ENCODE peak calls at places on chromosomes 4 and X, in five cellular contexts. X is BJ, B is cardiac muscle cell, Q is left ventricle myocardium inferior, K is astrocyte of the spinal cord. N is an unnamed sample.

GRCh38 chrX:124720532-124720931 is 374.2 kb downstream of the SH2D1A start:
- DNase-seq in X (no peak), B (no peak), Q (no peak), K (no peak), N (no peak)

GRCh38 chr4:186946682-186947294 is 223.1 kb upstream of the FAT1 start:
- DNase-seq in X (no peak), B (peak; percentile 32), Q (no peak), K (peak; percentile 51), N (peak; percentile 14)

GRCh38 chrX:149982310-149982709 is 44.0 kb upstream of the EOLA2 start:
- DNase-seq in X (no peak), B (no peak), Q (no peak), K (no peak), N (no peak)

GRCh38 chrX:128816919-128817318 is 706.4 kb downstream of the SMARCA1 start:
- DNase-seq in X (no peak), B (no peak), Q (no peak), K (no peak), N (no peak)

GRCh38 chrX:37825225-37825842 is 22.0 kb downstream of the DYNLT3 start:
- DNase-seq in X (no peak), B (peak; percentile 51), Q (no peak), K (peak; percentile 43), N (peak; percentile 45)

GRCh38 chr4:77959566-77960338 is 97.1 kb downstream of the MRPL1 start:
- DNase-seq in X (no peak), B (peak; percentile 80), Q (no peak), K (peak; percentile 63), N (peak; percentile 81)

GRCh38 chr4:88786011-88786410 is 88.4 kb upstream of the NAP1L5 start:
- DNase-seq in X (no peak), B (no peak), Q (no peak), K (no peak), N (no peak)

GRCh38 chr4:3291411-3291968 is 1.3 kb upstream of the RGS12 start:
- DNase-seq in X (no peak), B (no peak), Q (no peak), K (no peak), N (no peak)

GRCh38 chr4:147570616-147571015 is 46.6 kb upstream of the TMEM184C start:
- DNase-seq in X (no peak), B (peak; percentile 46), Q (no peak), K (peak; percentile 36), N (peak; percentile 63)

GRCh38 chr4:87848622-87849351 is 16.0 kb downstream of the MEPE start:
- DNase-seq in X (no peak), B (peak; percentile 79), Q (peak; percentile 15), K (peak; percentile 66), N (peak; percentile 84)

GRCh38 chr4:57191523-57192034 is 81.4 kb upstream of the IGFBP7 start:
- DNase-seq in X (no peak), B (peak; percentile 29), Q (no peak), K (peak; percentile 29), N (no peak)

GRCh38 chr4:110160616-110161015 is 37.8 kb downstream of the ELOVL6 start:
- DNase-seq in X (no peak), B (peak; percentile 15), Q (no peak), K (no peak), N (no peak)

GRCh38 chr4:110165382-110166285 is 32.8 kb downstream of the ELOVL6 start:
- DNase-seq in X (peak; percentile 19), B (peak; percentile 42), Q (no peak), K (peak; percentile 66), N (peak; percentile 84)

GRCh38 chr4:110163327-110164070 is 34.9 kb downstream of the ELOVL6 start:
- DNase-seq in X (peak; percentile 39), B (peak; percentile 67), Q (no peak), K (peak; percentile 72), N (peak; percentile 73)

GRCh38 chr4:110164856-110165255 is 33.6 kb downstream of the ELOVL6 start:
- DNase-seq in X (no peak), B (no peak), Q (no peak), K (no peak), N (no peak)

GRCh38 chr4:110164251-110164650 is 34.2 kb downstream of the ELOVL6 start:
- DNase-seq in X (no peak), B (peak; percentile 12), Q (no peak), K (peak; percentile 37), N (peak; percentile 79)
- H3K4me3 ChIP-seq in X (no peak overlapping the region), B (no peak overlapping the region), Q (no peak overlapping the region), K (no peak overlapping the region), N (no peak overlapping the region)

GRCh38 chr4:176193898-176194297 is 1.5 kb downstream of the SPATA4 start:
- DNase-seq in X (peak; percentile 41), B (peak; percentile 21), Q (no peak), K (peak; percentile 67), N (no peak)

GRCh38 chr4:176193126-176193525 is 2.3 kb downstream of the SPATA4 start:
- DNase-seq in X (no peak), B (peak; percentile 38), Q (no peak), K (peak; percentile 27), N (peak; percentile 64)

GRCh38 chr4:176188654-176189053 is 6.7 kb downstream of the SPATA4 start:
- DNase-seq in X (no peak), B (no peak), Q (no peak), K (no peak), N (no peak)

GRCh38 chr4:176189891-176190795 is 5.2 kb downstream of the SPATA4 start:
- DNase-seq in X (no peak), B (no peak), Q (no peak), K (peak; percentile 3), N (no peak)

GRCh38 chr4:176191974-176192373 is 3.4 kb downstream of the SPATA4 start:
- DNase-seq in X (no peak), B (no peak), Q (no peak), K (peak; percentile 14), N (peak; percentile 59)
- TF ChIP-seq CTCF in X (no peak), B (no peak), Q (no peak), K (no peak), N (no peak)

GRCh38 chr4:85886665-85887064 is 411.7 kb downstream of the ARHGAP24 start:
- DNase-seq in X (no peak), B (no peak), Q (no peak), K (no peak), N (no peak)
- H3K4me3 ChIP-seq in X (no peak overlapping the region), B (no peak overlapping the region), Q (no peak overlapping the region), K (no peak overlapping the region), N (no peak overlapping the region)

GRCh38 chr4:54187148-54187547 is 41.9 kb upstream of the PDGFRA start:
- DNase-seq in X (no peak), B (peak; percentile 51), Q (peak; percentile 36), K (no peak), N (peak; percentile 61)

GRCh38 chr4:54184581-54184980 is 44.5 kb upstream of the PDGFRA start:
- DNase-seq in X (no peak), B (no peak), Q (no peak), K (no peak), N (no peak)

GRCh38 chr4:54186371-54186770 is 42.7 kb upstream of the PDGFRA start:
- DNase-seq in X (no peak), B (no peak), Q (no peak), K (no peak), N (no peak)

GRCh38 chr4:54185871-54186270 is 43.2 kb upstream of the PDGFRA start:
- DNase-seq in X (no peak), B (no peak), Q (no peak), K (no peak), N (no peak)

DNA sequence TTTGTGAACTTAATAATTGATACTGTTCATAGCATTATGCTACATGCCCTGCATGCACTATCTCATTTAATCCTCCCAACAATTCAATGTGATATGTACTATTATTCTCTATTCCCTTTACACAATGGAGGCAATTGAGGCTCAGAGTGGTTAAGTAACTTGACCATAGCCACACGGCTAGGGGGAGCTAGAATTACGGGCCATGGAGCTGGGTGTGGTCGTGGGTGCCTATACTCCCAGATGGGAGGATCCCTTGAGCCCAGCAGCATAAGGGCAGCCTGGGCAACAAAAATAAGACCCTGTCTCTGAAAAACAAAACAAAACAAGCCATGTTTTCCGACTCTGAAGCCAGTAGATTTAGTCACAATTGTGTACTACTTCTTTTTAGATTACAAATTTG is 43.7 kb upstream of the PDGFRA start:
- DNase-seq in X (no peak), B (no peak), Q (no peak), K (no peak), N (no peak)
- TF ChIP-seq CTCF in X (no peak), B (no peak), Q (no peak), K (no peak), N (peak; percentile 1)

GRCh38 chr4:37976991-37977470 is 16.8 kb downstream of the PTTG2 start:
- DNase-seq in X (no peak), B (peak; percentile 83), Q (peak; percentile 84), K (peak; percentile 65), N (peak; percentile 84)

GRCh38 chr4:37977471-37978452 is 17.6 kb downstream of the PTTG2 start:
- DNase-seq in X (no peak), B (peak; percentile 75), Q (peak; percentile 75), K (peak; percentile 66), N (peak; percentile 82)

GRCh38 chr4:37976513-37976912 is 16.3 kb downstream of the PTTG2 start:
- DNase-seq in X (no peak), B (peak; percentile 23), Q (no peak), K (peak; percentile 21), N (peak; percentile 12)

GRCh38 chr4:37981425-37981824 is 21.2 kb downstream of the PTTG2 start:
- DNase-seq in X (no peak), B (no peak), Q (no peak), K (no peak), N (no peak)

DNA sequence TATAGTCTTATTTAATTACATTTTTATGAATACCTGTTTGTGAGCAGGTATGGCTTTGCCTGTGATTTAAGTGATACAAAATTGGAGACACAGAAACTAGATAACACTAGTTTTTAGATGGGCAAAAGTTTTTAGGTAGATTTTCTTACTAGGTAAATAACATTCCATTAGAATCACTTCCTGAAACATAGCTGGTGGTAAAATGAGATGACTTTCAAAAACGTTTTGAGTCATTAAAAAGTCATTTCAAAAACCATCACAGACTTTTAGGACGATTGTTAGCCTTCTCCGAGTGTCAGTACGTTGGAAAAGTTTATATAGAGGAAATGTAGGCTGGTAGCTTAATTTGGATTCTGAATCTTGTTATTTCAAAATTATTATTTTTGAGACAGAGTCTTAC is 18.3 kb downstream of the PTTG2 start:
- DNase-seq in X (no peak), B (no peak), Q (no peak), K (no peak), N (peak; percentile 25)
- H3K4me3 ChIP-seq in X (peak overlapping the region; percentile 67), B (peak overlapping the region; percentile 66), Q (peak overlapping the region; percentile 94), K (peak overlapping the region; percentile 62), N (peak overlapping the region; percentile 67)

DNA sequence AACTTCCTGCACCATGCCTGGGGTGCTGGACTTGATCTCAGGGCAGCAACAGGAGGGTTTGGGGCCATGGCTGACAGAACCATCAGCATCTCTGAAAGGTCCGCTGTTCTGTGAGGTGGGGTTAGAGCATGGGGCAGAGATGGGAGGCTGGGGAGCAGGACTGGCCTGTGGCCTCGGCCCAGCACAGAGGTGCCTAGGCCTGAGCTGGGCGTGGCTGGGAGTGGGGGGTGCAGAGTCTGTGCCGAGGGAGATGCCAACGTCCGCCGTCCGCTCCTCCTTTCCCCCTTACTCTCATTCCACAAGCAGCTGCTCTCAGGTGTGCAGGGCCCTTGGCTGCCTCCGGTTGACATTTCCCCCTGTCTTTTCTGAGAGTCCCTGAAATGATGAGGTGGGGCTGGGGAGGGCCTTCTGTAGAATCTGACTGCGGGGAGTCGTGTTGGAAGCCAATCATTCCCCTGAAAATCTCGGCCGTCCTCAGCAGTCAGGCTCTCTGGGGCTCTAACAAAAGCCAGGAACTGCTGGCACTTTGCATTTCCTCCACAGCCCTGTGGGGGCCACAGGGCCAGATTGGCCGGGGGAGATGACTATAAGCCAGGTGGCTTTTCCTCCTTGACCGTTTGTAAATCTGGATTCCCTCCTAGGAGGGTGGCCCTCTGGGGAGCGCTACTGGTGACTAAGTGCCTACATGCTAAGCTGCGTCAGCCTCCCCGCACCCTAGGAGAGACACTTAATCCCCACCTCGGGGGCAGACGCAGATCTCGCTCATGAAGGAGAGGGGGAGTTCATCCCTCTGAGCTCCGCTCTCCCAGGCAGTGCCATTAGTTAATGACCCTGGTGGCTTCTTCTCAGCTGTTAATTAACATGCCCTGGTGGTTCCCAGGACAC is 41.2 kb downstream of the EVC start:
- DNase-seq in X (no peak), B (peak; percentile 47), Q (no peak), K (peak; percentile 77), N (peak; percentile 95)
- TF ChIP-seq CTCF in X (no peak), B (no peak), Q (no peak), K (no peak), N (peak; percentile 10)